ENCODE peak calls at places on chromosomes 2 and 18, in four cellular contexts. E is mesothelial cell of epicardium, P is MCF 10A, H is progenitor cell of endocrine pancreas. O is an unnamed sample.

GRCh38 chr18:25348361-25349130 is 3.4 kb downstream of the ZNF521 start:
- DNase-seq in E (no peak), P (no peak), H (no peak), O (no peak)

GRCh38 chr2:97748397-97748796 is 35.0 kb downstream of the ZAP70 start:
- DNase-seq in P (peak), H (peak), E (no peak), O (no peak)

GRCh38 chr2:222232846-222233245 is 66.0 kb downstream of the PAX3 start:
- DNase-seq in E (no peak), P (no peak), H (no peak), O (no peak)

GRCh38 chr2:60565472-60565871 is 12.0 kb upstream of the BCL11A start:
- DNase-seq in P (peak), E (no peak), H (no peak), O (no peak)

GRCh38 chr18:34128436-34128835 is 96.3 kb downstream of the NOL4 start:
- DNase-seq in P (no peak), H (no peak), E (no peak), O (no peak)

GRCh38 chr2:77590298-77590917 is 68.2 kb upstream of the LRRTM4 start:
- DNase-seq in E (no peak), H (no peak), P (no peak), O (no peak)

GRCh38 chr2:238428866-238429265 is 2.1 kb downstream of the ASB1 start:
- DNase-seq in H (no peak), P (no peak), E (no peak), O (no peak)

GRCh38 chr2:24708537-24709152 is 84.5 kb downstream of the PTRHD1 start:
- DNase-seq in H (no peak), E (no peak), P (peak), O (no peak)

GRCh38 chr2:4995466-4995865 is 696.7 kb upstream of the SOX11 start:
- DNase-seq in H (no peak), P (no peak), E (no peak), O (no peak)

GRCh38 chr2:13581471-13581870 is 864.7 kb downstream of the TRIB2 start:
- DNase-seq in P (no peak), E (no peak), H (no peak), O (no peak)

GRCh38 chr2:133312335-133312734 is 255.9 kb downstream of the NCKAP5 start:
- DNase-seq in E (no peak), P (no peak), H (no peak), O (no peak)

GRCh38 chr18:987325-988186 is 82.9 kb downstream of the ADCYAP1 start:
- DNase-seq in H (no peak), P (no peak), E (no peak), O (no peak)

GRCh38 chr18:77147418-77147852 is 14.9 kb upstream of the MBP start:
- DNase-seq in H (no peak), P (no peak), E (no peak), O (no peak)

GRCh38 chr2:67561411-67561965 is 164.4 kb downstream of the ETAA1 start:
- DNase-seq in H (no peak), P (peak), E (no peak), O (peak)

GRCh38 chr2:39530423-39530866 is 93.4 kb upstream of the MAP4K3 start:
- DNase-seq in E (no peak), P (peak), H (no peak), O (no peak)

GRCh38 chr2:72625359-72625758 is 200.5 kb downstream of the EXOC6B start:
- DNase-seq in E (no peak), P (no peak), H (no peak), O (no peak)

GRCh38 chr2:230023313-230023712 is 45.4 kb downstream of the SLC16A14 start:
- DNase-seq in H (no peak), E (no peak), P (no peak), O (no peak)

GRCh38 chr2:56464613-56465012 is 280.8 kb downstream of the CCDC85A start:
- DNase-seq in P (no peak), H (no peak), E (no peak), O (no peak)

GRCh38 chr18:26642461-26643348 is 94.4 kb upstream of the KCTD1 start:
- DNase-seq in H (no peak), P (no peak), E (no peak), O (no peak)

GRCh38 chr2:18896106-18896505 is 306.7 kb upstream of the NT5C1B start:
- DNase-seq in P (no peak), H (no peak), E (no peak), O (no peak)

GRCh38 chr2:127085260-127085666 is 21.7 kb downstream of the BIN1 start:
- DNase-seq in E (no peak), P (peak), H (no peak), O (no peak)

GRCh38 chr2:187013058-187013457 is 164.1 kb upstream of the ZSWIM2 start:
- DNase-seq in H (no peak), P (no peak), E (no peak), O (no peak)

GRCh38 chr2:120937736-120938131 is 202.1 kb downstream of the GLI2 start:
- DNase-seq in E (no peak), H (no peak), P (no peak), O (no peak)

GRCh38 chr2:158191569-158191968 is 89.9 kb downstream of the UPP2 start:
- DNase-seq in E (no peak), P (no peak), H (no peak), O (no peak)

GRCh38 chr2:164565345-164565744 is 55.9 kb downstream of the GRB14 start:
- DNase-seq in H (no peak), P (no peak), E (no peak), O (no peak)

GRCh38 chr2:170885130-170885791 is 43.8 kb upstream of the GORASP2 start:
- DNase-seq in P (no peak), E (no peak), H (no peak), O (no peak)
- TF ChIP-seq CTCF in P (no peak), E (no peak), H (no peak), O (no peak)

DNA sequence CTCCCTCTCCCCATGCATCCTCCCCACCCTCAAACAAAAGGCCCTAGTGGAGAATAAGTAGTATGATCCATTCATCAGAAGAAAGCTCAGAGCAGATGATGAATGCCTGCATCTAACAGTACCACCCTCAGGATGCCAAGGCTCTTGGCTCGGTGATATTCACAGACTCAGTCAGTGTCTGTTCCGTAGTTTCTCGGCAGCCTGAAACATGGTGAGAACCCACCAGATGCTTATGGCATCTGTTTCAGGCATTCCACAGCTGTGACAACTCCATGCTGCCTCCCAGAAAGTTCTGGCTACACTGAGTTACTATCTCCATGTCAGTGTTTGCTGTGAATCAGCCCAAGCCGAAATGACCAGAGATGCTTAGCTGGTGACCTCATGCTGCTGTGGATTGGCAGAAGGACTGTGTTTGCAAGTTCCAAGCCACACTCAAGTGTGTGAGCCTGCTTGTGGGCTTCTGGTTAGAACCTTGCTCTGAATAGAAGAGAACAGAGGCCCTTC is 83.9 kb downstream of the WDSUB1 start:
- DNase-seq in E (no peak), H (no peak), P (no peak), O (peak)
- TF ChIP-seq CTCF in E (no peak), H (no peak), P (no peak), O (no peak)

GRCh38 chr2:176120369-176121307 is 1.9 kb upstream of the HOXD9 start:
- DNase-seq in P (no peak), H (no peak), E (no peak), O (no peak)
- TF ChIP-seq CTCF in P (no peak), H (peak), E (no peak), O (no peak)

DNA sequence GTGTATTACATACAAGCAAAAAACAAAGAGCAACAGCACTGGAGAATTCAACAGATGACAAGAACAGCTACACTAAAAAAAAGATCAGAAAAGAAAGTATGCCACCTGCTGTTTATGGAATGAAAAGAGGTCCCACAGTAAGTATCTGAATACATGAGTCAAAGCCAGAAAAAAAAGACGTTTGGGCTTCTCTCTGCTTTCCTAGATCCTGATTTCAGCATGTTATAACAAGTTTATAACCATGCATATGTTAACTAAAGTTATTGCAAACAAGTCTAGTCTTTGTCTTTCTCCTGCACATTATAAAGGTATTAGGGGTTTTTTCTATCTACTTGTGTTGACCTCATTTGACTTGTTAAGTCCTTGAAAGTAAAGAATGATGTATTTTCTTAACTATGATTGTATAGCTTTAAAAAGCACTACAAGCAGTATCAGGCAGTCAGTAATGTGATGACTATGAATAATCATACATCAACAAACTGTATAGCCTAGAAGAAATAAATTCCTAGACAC is 108.5 kb upstream of the COL5A2 start:
- DNase-seq in E (no peak), H (no peak), P (peak), O (no peak)
- TF ChIP-seq CTCF in E (peak), H (peak), P (peak), O (peak)

O was measured in thoracic aorta.